ENCODE peak calls at places on chromosomes 4 and X, in seven cellular contexts. G is GM13976; W is CD4-positive, alpha-beta T cell; K is Peyer's patch; B is stimulated activated CD4-positive, alpha-beta T cell treated with anti-CD3 and anti-CD28 coated beads, Interleukin-15, amount 100 ng/mL, for 24 hours; O is NCI-H748 treated with DMSO at 0.1 percent for 48 hours; M is nephron progenitor cell. I is an unnamed sample.

GRCh38 chrX:1597345-1598020 is 6.1 kb downstream of the AKAP17A start:
- DNase-seq in G (no peak), W (no peak), K (no peak), B (no peak), O (no peak), M (no peak), I (no peak)

GRCh38 chrX:103678199-103678993 is 8.1 kb downstream of the MORF4L2 start:
- DNase-seq in G (no peak), W (no peak), K (no peak), B (no peak), O (no peak), M (no peak), I (no peak)

GRCh38 chrX:107167163-107167921 is 38.9 kb downstream of the NUP62CL start:
- DNase-seq in G (no peak), W (no peak), K (no peak), B (no peak), O (no peak), M (no peak), I (no peak)

GRCh38 chr4:6925357-6925836 is 15.8 kb downstream of the TBC1D14 start:
- DNase-seq in G (no peak), W (no peak), K (no peak), B (peak), O (no peak), M (no peak), I (no peak)

GRCh38 chr4:142922720-142923119 is 76.6 kb upstream of the INPP4B start:
- DNase-seq in G (no peak), W (no peak), K (no peak), B (no peak), O (no peak), M (no peak), I (no peak)

GRCh38 chrX:11789809-11790208 is 31.8 kb downstream of the MSL3 start:
- DNase-seq in G (no peak), W (no peak), K (no peak), B (no peak), O (no peak), M (no peak), I (no peak)

GRCh38 chr4:27684501-27685077 is 823.9 kb downstream of the STIM2 start:
- DNase-seq in G (no peak), W (no peak), K (no peak), B (peak), O (peak), M (peak), I (peak)

GRCh38 chrX:101764538-101764937 is 104.9 kb upstream of the ARMCX2 start:
- DNase-seq in G (no peak), W (no peak), K (no peak), B (no peak), O (no peak), M (no peak), I (no peak)

GRCh38 chr4:100093091-100093866 is 97.0 kb downstream of the DDIT4L start:
- DNase-seq in G (peak), W (peak), K (peak), B (peak), O (peak), M (peak), I (peak)

GRCh38 chr4:100075056-100075455 is 115.2 kb downstream of the DDIT4L start:
- DNase-seq in G (no peak), W (no peak), K (no peak), B (no peak), O (no peak), M (no peak), I (no peak)

GRCh38 chrX:82320554-82320953 is 1118.7 kb downstream of the SH3BGRL start:
- DNase-seq in G (no peak), W (no peak), K (no peak), B (no peak), O (no peak), M (no peak), I (no peak)

GRCh38 chr4:109378511-109378910 is 55.1 kb upstream of the SEC24B start:
- DNase-seq in G (no peak), W (no peak), K (no peak), B (no peak), O (no peak), M (no peak), I (no peak)

GRCh38 chr4:8580321-8581093 is at the start of gene GPR78:
- DNase-seq in G (peak), W (peak), K (no peak), B (peak), O (no peak), M (peak), I (peak)

GRCh38 chr4:121164291-121164690 is at the start of gene TNIP3:
- DNase-seq in G (no peak), W (no peak), K (no peak), B (no peak), O (no peak), M (no peak), I (no peak)

GRCh38 chrX:13506574-13506973 is 62.8 kb upstream of the EGFL6 start:
- DNase-seq in G (peak), W (peak), K (peak), B (peak), O (peak), M (peak), I (peak)

GRCh38 chr4:6555519-6555918 is 19.5 kb upstream of the MAN2B2 start:
- DNase-seq in G (no peak), W (no peak), K (no peak), B (no peak), O (no peak), M (no peak), I (no peak)

GRCh38 chr4:141016117-141016798 is 117.0 kb downstream of the RNF150 start:
- DNase-seq in G (no peak), W (no peak), K (no peak), B (no peak), O (peak), M (no peak), I (no peak)

GRCh38 chr4:31068257-31069075 is 348.3 kb downstream of the PCDH7 start:
- DNase-seq in G (no peak), W (no peak), K (no peak), B (no peak), O (no peak), M (no peak), I (no peak)

GRCh38 chrX:17563515-17563914 is 173.8 kb upstream of the SCML1 start:
- DNase-seq in G (no peak), W (no peak), K (no peak), B (peak), O (no peak), M (no peak), I (no peak)

GRCh38 chr4:119656986-119657635 is 28.5 kb upstream of the PDE5A start:
- DNase-seq in G (no peak), W (no peak), K (no peak), B (no peak), O (no peak), M (no peak), I (no peak)

GRCh38 chr4:3303445-3303824 is 10.6 kb downstream of the RGS12 start:
- DNase-seq in G (no peak), W (no peak), K (no peak), B (no peak), O (no peak), M (no peak), I (no peak)

GRCh38 chrX:74179499-74179898 is 124.5 kb upstream of the ZCCHC13 start:
- DNase-seq in G (no peak), W (no peak), K (no peak), B (no peak), O (no peak), M (no peak), I (no peak)

GRCh38 chr4:57109847-57110634 is at the start of gene IGFBP7:
- DNase-seq in G (peak), W (no peak), K (no peak), B (peak), O (no peak), M (peak), I (peak)

GRCh38 chr4:118557298-118557851 is 127.8 kb upstream of the METTL14 start:
- DNase-seq in G (no peak), W (no peak), K (no peak), B (no peak), O (peak), M (no peak), I (no peak)

GRCh38 chr4:60724623-60725022 is 475.5 kb upstream of the ADGRL3 start:
- DNase-seq in G (no peak), W (no peak), K (no peak), B (no peak), O (no peak), M (no peak), I (no peak)

GRCh38 chrX:119512145-119512800 is 44.0 kb downstream of the SLC25A5 start:
- DNase-seq in G (peak), W (no peak), K (no peak), B (peak), O (peak), M (peak), I (peak)

GRCh38 chr4:100742045-100742444 is 224.2 kb upstream of the EMCN start:
- DNase-seq in G (no peak), W (no peak), K (no peak), B (no peak), O (no peak), M (no peak), I (no peak)

GRCh38 chr4:52051615-52052474 is 741 bp downstream of the SPATA18 start:
- DNase-seq in G (peak), W (no peak), K (peak), B (peak), O (peak), M (peak), I (peak)

GRCh38 chr4:47598320-47598719 is 113.2 kb downstream of the ATP10D start:
- DNase-seq in G (no peak), W (no peak), K (no peak), B (no peak), O (no peak), M (no peak), I (no peak)

GRCh38 chr4:186037692-186038658 is 31.0 kb upstream of the TLR3 start:
- DNase-seq in G (peak), W (no peak), K (no peak), B (peak), O (peak), M (peak), I (no peak)

GRCh38 chr4:139227729-139228404 is 50.8 kb upstream of the ELF2 start:
- DNase-seq in G (no peak), W (no peak), K (no peak), B (no peak), O (no peak), M (no peak), I (no peak)

GRCh38 chr4:105352826-105353225 is 121.0 kb downstream of the PPA2 start:
- DNase-seq in G (peak), W (no peak), K (no peak), B (no peak), O (no peak), M (no peak), I (no peak)

GRCh38 chrX:21056636-21057035 is 317.6 kb upstream of the CNKSR2 start:
- DNase-seq in G (no peak), W (no peak), K (no peak), B (no peak), O (no peak), M (no peak), I (no peak)

I was measured in mucosa of descending colon.